ENCODE peak calls at places on chromosomes 11 and 22, in six cellular contexts. K is ovary, Y is OCI-LY7, U is fibroblast of lung, O is RWPE2, C is Peyer's patch. S is an unnamed sample.
A peak's percentile ranks its signal among the peaks of the same experiment; 100 is the strongest.

GRCh38 chr22:19644314-19645223 is 69.7 kb upstream of the SEPTIN5 start:
- DNase-seq in O (no peak), U (no peak), C (peak; percentile 32), Y (no peak), K (no peak), S (no peak)

GRCh38 chr22:44918166-44918924 is 91.5 kb downstream of the PHF21B start:
- DNase-seq in K (peak; percentile 22), Y (no peak), U (no peak), C (peak; percentile 36), O (peak; percentile 31), S (no peak)

GRCh38 chr11:9757809-9758675 is 94.2 kb downstream of the SWAP70 start:
- DNase-seq in U (peak; percentile 67), O (peak; percentile 78), C (peak; percentile 96), K (peak; percentile 92), Y (peak; percentile 92), S (peak; percentile 85)

GRCh38 chr11:45025716-45026492 is 75.2 kb upstream of the TP53I11 start:
- DNase-seq in O (no peak), Y (peak; percentile 83), U (peak; percentile 75), C (peak; percentile 70), K (no peak), S (peak; percentile 68)

GRCh38 chr22:42763965-42764480 is 43.4 kb upstream of the A4GALT start:
- DNase-seq in K (no peak), U (no peak), Y (no peak), O (no peak), C (no peak), S (no peak)

GRCh38 chr22:31082606-31083376 is 1.7 kb downstream of the SMTN start:
- DNase-seq in U (peak; percentile 48), C (peak; percentile 84), O (peak; percentile 76), Y (peak; percentile 55), K (peak; percentile 75), S (peak; percentile 73)

GRCh38 chr11:1538153-1538552 is 33.9 kb downstream of the DUSP8 start:
- DNase-seq in C (no peak), K (no peak), Y (no peak), U (no peak), O (no peak), S (no peak)

GRCh38 chr11:59025097-59025496 is 61.0 kb upstream of the GLYATL1B start:
- DNase-seq in C (peak; percentile 53), U (no peak), K (no peak), O (no peak), Y (no peak), S (no peak)

GRCh38 chr11:131688056-131688693 is 317.8 kb downstream of the NTM start:
- DNase-seq in K (peak; percentile 56), O (no peak), C (no peak), Y (peak; percentile 46), U (peak; percentile 42), S (peak; percentile 62)

GRCh38 chr11:124740277-124740882 is 638 bp downstream of the NRGN start:
- DNase-seq in Y (peak; percentile 64), O (no peak), K (no peak), U (peak; percentile 21), C (peak; percentile 71), S (peak; percentile 53)

GRCh38 chr22:37258810-37259472 is 14.9 kb upstream of the RAC2 start:
- DNase-seq in O (peak; percentile 23), Y (no peak), K (no peak), U (no peak), C (no peak), S (no peak)

GRCh38 chr22:46297151-46297819 is 615 bp downstream of the GTSE1 start:
- DNase-seq in U (peak; percentile 50), Y (peak; percentile 52), K (no peak), O (no peak), C (no peak), S (peak; percentile 68)

GRCh38 chr11:92453055-92453454 is 228.4 kb downstream of the FAT3 start:
- DNase-seq in K (no peak), Y (no peak), C (no peak), U (peak; percentile 92), O (no peak), S (no peak)

GRCh38 chr11:13042873-13043338 is 33.8 kb downstream of the RASSF10 start:
- DNase-seq in O (no peak), C (no peak), U (no peak), K (no peak), Y (no peak), S (no peak)

GRCh38 chr11:80239217-80239616 is 798.4 kb upstream of the TENM4 start:
- DNase-seq in K (peak; percentile 37), Y (no peak), O (no peak), U (no peak), C (no peak), S (no peak)

GRCh38 chr11:12754582-12755250 is 80.5 kb downstream of the TEAD1 start:
- DNase-seq in U (no peak), Y (no peak), O (no peak), C (no peak), K (no peak), S (no peak)

GRCh38 chr22:38863531-38864131 is 8.4 kb downstream of the CBX6 start:
- DNase-seq in K (no peak), O (no peak), C (no peak), Y (no peak), U (no peak), S (no peak)

GRCh38 chr22:20507253-20508066 is at the start of gene MED15:
- DNase-seq in K (peak; percentile 92), U (peak; percentile 88), Y (peak; percentile 93), O (peak; percentile 85), C (peak; percentile 96), S (peak; percentile 95)

GRCh38 chr22:42430486-42431125 is 1.6 kb downstream of the NFAM1 start:
- DNase-seq in C (no peak), K (no peak), U (no peak), Y (no peak), O (no peak), S (no peak)

GRCh38 chr11:44627911-44628729 is 62.7 kb downstream of the CD82 start:
- DNase-seq in C (peak; percentile 57), O (no peak), K (peak; percentile 68), U (peak; percentile 72), Y (no peak), S (peak; percentile 77)

GRCh38 chr11:46273511-46274205 is 3.8 kb upstream of the CREB3L1 start:
- DNase-seq in C (no peak), O (no peak), K (peak; percentile 43), U (peak; percentile 24), Y (no peak), S (no peak)

GRCh38 chr11:77175021-77175842 is 47.2 kb downstream of the MYO7A start:
- DNase-seq in Y (no peak), K (no peak), U (no peak), O (no peak), C (no peak), S (no peak)

GRCh38 chr11:37142591-37142990 is 544.6 kb upstream of the RAG2 start:
- DNase-seq in U (no peak), C (no peak), Y (no peak), K (no peak), O (no peak), S (no peak)

GRCh38 chr11:821513-822371 is 3.0 kb downstream of the PNPLA2 start:
- DNase-seq in Y (no peak), O (no peak), K (peak; percentile 62), C (no peak), U (no peak), S (no peak)

GRCh38 chr22:27179161-27179560 is 521.8 kb downstream of the MIAT start:
- DNase-seq in U (no peak), C (no peak), O (no peak), Y (no peak), K (no peak), S (no peak)

GRCh38 chr22:24985824-24986214 is 33.3 kb downstream of the KIAA1671 start:
- DNase-seq in U (peak; percentile 95), K (peak; percentile 51), C (no peak), Y (no peak), O (peak; percentile 91), S (no peak)

GRCh38 chr11:116515666-116516184 is 257.1 kb downstream of the BUD13 start:
- DNase-seq in Y (no peak), C (peak; percentile 44), K (no peak), U (no peak), O (no peak), S (peak; percentile 50)

GRCh38 chr11:116513278-116513823 is 259.4 kb downstream of the BUD13 start:
- DNase-seq in U (no peak), O (no peak), C (peak; percentile 28), K (no peak), Y (no peak), S (no peak)

GRCh38 chr11:116512841-116513240 is 259.9 kb downstream of the BUD13 start:
- DNase-seq in K (no peak), U (no peak), Y (no peak), O (no peak), C (no peak), S (no peak)

GRCh38 chr11:116511684-116512083 is 261.1 kb downstream of the BUD13 start:
- DNase-seq in C (peak; percentile 1), Y (no peak), U (no peak), K (no peak), O (no peak), S (no peak)

DNA sequence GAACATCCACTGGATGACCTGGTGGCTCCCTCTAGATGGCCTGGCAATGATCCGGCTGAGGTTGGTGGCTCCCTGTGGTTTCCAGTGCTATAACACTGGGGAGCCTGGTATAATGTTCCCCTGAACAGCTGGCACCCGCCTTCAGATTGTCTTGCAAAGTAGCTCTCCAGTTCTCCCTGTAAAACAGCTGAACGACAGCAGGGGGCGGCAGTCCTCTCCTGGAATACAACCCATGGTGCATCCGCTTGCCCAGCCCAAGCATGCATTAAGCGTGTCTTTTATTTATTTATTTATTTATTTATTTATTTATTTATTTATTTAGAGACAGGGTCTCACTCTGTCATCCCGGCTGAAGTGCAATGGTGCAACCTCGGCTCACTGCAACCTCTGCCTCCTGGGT is 258.9 kb downstream of the BUD13 start:
- DNase-seq in U (peak; percentile 18), C (peak; percentile 85), K (no peak), O (no peak), Y (no peak), S (peak; percentile 33)
- TF ChIP-seq CTCF in U (peak; percentile 12), C (peak; percentile 63), K (no peak), O (no peak), Y (peak; percentile 44), S (peak; percentile 32)

DNA sequence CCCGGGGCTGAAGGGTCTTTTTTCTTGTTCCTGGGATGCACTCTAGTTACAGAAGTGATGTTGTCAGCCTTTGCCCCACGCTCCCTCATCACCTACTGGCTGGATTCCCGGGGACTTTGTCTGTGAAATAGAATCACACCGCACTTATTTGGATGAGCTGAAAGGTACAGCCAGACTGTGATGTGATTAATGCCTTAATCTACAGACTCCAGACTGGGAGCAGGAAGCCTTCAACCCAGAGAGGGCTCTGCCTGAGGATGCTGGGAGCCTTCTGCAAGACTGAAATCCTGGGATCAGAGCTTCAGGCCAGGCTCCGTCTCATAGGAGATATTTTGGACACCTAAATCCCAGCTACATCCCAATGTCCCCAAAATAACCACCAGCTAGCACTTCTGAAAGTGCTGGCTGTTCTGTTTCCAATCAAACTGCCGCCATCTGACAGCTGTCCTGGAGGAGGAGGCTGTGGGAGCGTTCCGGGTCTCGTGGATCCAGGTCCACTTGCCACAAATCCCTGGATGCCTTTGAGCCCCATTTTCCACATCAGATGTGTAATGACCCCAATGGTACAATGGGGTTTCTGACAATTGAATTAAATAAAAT is 688.5 kb downstream of the TBC1D22A start:
- DNase-seq in C (no peak), O (no peak), K (no peak), U (no peak), Y (no peak), S (no peak)
- H3K9me3 ChIP-seq in C (no peaks in the 10 kb centered on the region), O (no peaks in the 10 kb centered on the region), K (no peaks in the 10 kb centered on the region), U (no peaks in the 10 kb centered on the region), Y (peaks cover 8% of the 10 kb centered on the region), S (no peaks in the 10 kb centered on the region)

GRCh38 chr11:65277878-65278277 is 16.1 kb downstream of the POLA2 start:
- DNase-seq in K (no peak), Y (no peak), O (no peak), C (no peak), U (no peak), S (no peak)
- H3K4me1 ChIP-seq in K (no peaks in the 10 kb centered on the region), Y (peaks cover 7% of the 10 kb centered on the region), O (peaks cover 31% of the 10 kb centered on the region), C (peaks cover 12% of the 10 kb centered on the region), U (peaks cover 18% of the 10 kb centered on the region), S (no peaks in the 10 kb centered on the region)

GRCh38 chr22:34804588-34804987 is 261.4 kb upstream of the ISX start:
- DNase-seq in U (no peak), K (no peak), C (no peak), O (no peak), Y (peak; percentile 1), S (no peak)
- TF ChIP-seq CTCF in U (no peak), K (no peak), C (no peak), O (no peak), Y (peak; percentile 27), S (no peak)